ENCODE peak calls at places on chromosome 15, in eight cellular contexts. One of them, this sample, is unnamed.

GRCh38 chr15:80418892-80419537 is 14.8 kb downstream of the ARNT2 start:
- DNase-seq in neural crest cell: peak; percentile 9
- DNase-seq in endodermal cell: peak; percentile 72
- DNase-seq in IMR-90: peak; percentile 72
- DNase-seq in cardiac muscle cell: peak; percentile 72
- DNase-seq in suprapubic skin: no peak
- DNase-seq in WTC11: no peak
- DNase-seq in astrocyte of the spinal cord: peak; percentile 49
- DNase-seq in this sample: peak; percentile 45

GRCh38 chr15:31367021-31367729 is 40.5 kb downstream of the KLF13 start:
- DNase-seq in astrocyte of the spinal cord: no peak
- DNase-seq in cardiac muscle cell: no peak
- DNase-seq in neural crest cell: no peak
- DNase-seq in WTC11: no peak
- DNase-seq in IMR-90: no peak
- DNase-seq in suprapubic skin: peak; percentile 71
- DNase-seq in endodermal cell: no peak
- DNase-seq in this sample: no peak

GRCh38 chr15:70799667-70800450 is 36.5 kb upstream of the UACA start:
- DNase-seq in neural crest cell: no peak
- DNase-seq in IMR-90: peak; percentile 99
- DNase-seq in astrocyte of the spinal cord: peak; percentile 98
- DNase-seq in endodermal cell: peak; percentile 15
- DNase-seq in WTC11: no peak
- DNase-seq in suprapubic skin: no peak
- DNase-seq in cardiac muscle cell: peak; percentile 99
- DNase-seq in this sample: peak; percentile 47

GRCh38 chr15:89999676-90000174 is 1.4 kb upstream of the ZNF710 start:
- DNase-seq in astrocyte of the spinal cord: peak; percentile 18
- DNase-seq in IMR-90: peak; percentile 9
- DNase-seq in neural crest cell: peak; percentile 49
- DNase-seq in suprapubic skin: peak; percentile 67
- DNase-seq in WTC11: peak; percentile 56
- DNase-seq in endodermal cell: peak; percentile 85
- DNase-seq in cardiac muscle cell: peak; percentile 32
- DNase-seq in this sample: no peak

GRCh38 chr15:35481992-35482391 is 64.0 kb downstream of the DPH6 start:
- DNase-seq in neural crest cell: no peak
- DNase-seq in WTC11: no peak
- DNase-seq in suprapubic skin: no peak
- DNase-seq in endodermal cell: peak; percentile 46
- DNase-seq in cardiac muscle cell: peak; percentile 48
- DNase-seq in astrocyte of the spinal cord: peak; percentile 76
- DNase-seq in IMR-90: peak; percentile 79
- DNase-seq in this sample: peak; percentile 17

GRCh38 chr15:52247481-52247880 is 48.1 kb downstream of the MYO5C start:
- DNase-seq in astrocyte of the spinal cord: no peak
- DNase-seq in suprapubic skin: no peak
- DNase-seq in IMR-90: no peak
- DNase-seq in cardiac muscle cell: no peak
- DNase-seq in endodermal cell: no peak
- DNase-seq in neural crest cell: no peak
- DNase-seq in WTC11: no peak
- DNase-seq in this sample: no peak

GRCh38 chr15:78938608-78939488 is 6.0 kb downstream of the CTSH start:
- DNase-seq in endodermal cell: no peak
- DNase-seq in cardiac muscle cell: no peak
- DNase-seq in WTC11: no peak
- DNase-seq in IMR-90: no peak
- DNase-seq in suprapubic skin: no peak
- DNase-seq in neural crest cell: no peak
- DNase-seq in astrocyte of the spinal cord: no peak
- DNase-seq in this sample: no peak

GRCh38 chr15:58380280-58380945 is 51.4 kb upstream of the LIPC start:
- DNase-seq in suprapubic skin: no peak
- DNase-seq in IMR-90: no peak
- DNase-seq in WTC11: no peak
- DNase-seq in endodermal cell: no peak
- DNase-seq in astrocyte of the spinal cord: no peak
- DNase-seq in cardiac muscle cell: peak; percentile 35
- DNase-seq in neural crest cell: no peak
- DNase-seq in this sample: no peak

GRCh38 chr15:80936288-80937078 is 53.1 kb downstream of the MESD start:
- DNase-seq in IMR-90: no peak
- DNase-seq in WTC11: no peak
- DNase-seq in suprapubic skin: no peak
- DNase-seq in cardiac muscle cell: no peak
- DNase-seq in neural crest cell: no peak
- DNase-seq in endodermal cell: no peak
- DNase-seq in astrocyte of the spinal cord: no peak
- DNase-seq in this sample: no peak

GRCh38 chr15:24068102-24068501 is 381.0 kb upstream of the NDN start:
- DNase-seq in IMR-90: no peak
- DNase-seq in cardiac muscle cell: no peak
- DNase-seq in WTC11: no peak
- DNase-seq in suprapubic skin: no peak
- DNase-seq in endodermal cell: no peak
- DNase-seq in neural crest cell: no peak
- DNase-seq in astrocyte of the spinal cord: no peak
- DNase-seq in this sample: no peak

GRCh38 chr15:79988448-79989117 is 17.6 kb upstream of the BCL2A1 start:
- DNase-seq in cardiac muscle cell: no peak
- DNase-seq in astrocyte of the spinal cord: no peak
- DNase-seq in suprapubic skin: no peak
- DNase-seq in WTC11: no peak
- DNase-seq in neural crest cell: no peak
- DNase-seq in endodermal cell: no peak
- DNase-seq in IMR-90: no peak
- DNase-seq in this sample: no peak

GRCh38 chr15:74290645-74291044 is 54.5 kb downstream of the CCDC33 start:
- DNase-seq in IMR-90: no peak
- DNase-seq in endodermal cell: no peak
- DNase-seq in WTC11: no peak
- DNase-seq in cardiac muscle cell: no peak
- DNase-seq in neural crest cell: no peak
- DNase-seq in suprapubic skin: no peak
- DNase-seq in astrocyte of the spinal cord: no peak
- DNase-seq in this sample: no peak

GRCh38 chr15:88391700-88392099 is 75.5 kb downstream of the MRPL46 start:
- DNase-seq in cardiac muscle cell: no peak
- DNase-seq in endodermal cell: no peak
- DNase-seq in suprapubic skin: no peak
- DNase-seq in astrocyte of the spinal cord: no peak
- DNase-seq in IMR-90: no peak
- DNase-seq in neural crest cell: no peak
- DNase-seq in WTC11: no peak
- DNase-seq in this sample: no peak

GRCh38 chr15:22778796-22779195 is 7.6 kb upstream of the NIPA1 start:
- DNase-seq in cardiac muscle cell: peak; percentile 81
- DNase-seq in WTC11: no peak
- DNase-seq in astrocyte of the spinal cord: no peak
- DNase-seq in neural crest cell: no peak
- DNase-seq in endodermal cell: no peak
- DNase-seq in IMR-90: no peak
- DNase-seq in suprapubic skin: no peak
- DNase-seq in this sample: no peak

GRCh38 chr15:54884312-54884711 is 312.4 kb downstream of the RSL24D1 start:
- DNase-seq in suprapubic skin: no peak
- DNase-seq in WTC11: no peak
- DNase-seq in endodermal cell: no peak
- DNase-seq in neural crest cell: no peak
- DNase-seq in IMR-90: no peak
- DNase-seq in astrocyte of the spinal cord: no peak
- DNase-seq in cardiac muscle cell: no peak
- DNase-seq in this sample: no peak

GRCh38 chr15:73476704-73477216 is 33.8 kb downstream of the REC114 start:
- DNase-seq in WTC11: no peak
- DNase-seq in suprapubic skin: no peak
- DNase-seq in endodermal cell: no peak
- DNase-seq in IMR-90: no peak
- DNase-seq in neural crest cell: no peak
- DNase-seq in astrocyte of the spinal cord: no peak
- DNase-seq in cardiac muscle cell: no peak
- DNase-seq in this sample: no peak

GRCh38 chr15:74006774-74007639 is 12.5 kb downstream of the PML start:
- DNase-seq in neural crest cell: no peak
- DNase-seq in suprapubic skin: no peak
- DNase-seq in astrocyte of the spinal cord: no peak
- DNase-seq in cardiac muscle cell: no peak
- DNase-seq in IMR-90: no peak
- DNase-seq in WTC11: no peak
- DNase-seq in endodermal cell: no peak
- DNase-seq in this sample: no peak

GRCh38 chr15:100779331-100780207 is 100.1 kb upstream of the ALDH1A3 start:
- DNase-seq in endodermal cell: peak; percentile 20
- DNase-seq in WTC11: peak; percentile 2
- DNase-seq in neural crest cell: no peak
- DNase-seq in suprapubic skin: no peak
- DNase-seq in cardiac muscle cell: no peak
- DNase-seq in astrocyte of the spinal cord: no peak
- DNase-seq in IMR-90: no peak
- DNase-seq in this sample: no peak

GRCh38 chr15:100094127-100094510 is 247.7 kb downstream of the ADAMTS17 start:
- DNase-seq in neural crest cell: no peak
- DNase-seq in astrocyte of the spinal cord: no peak
- DNase-seq in suprapubic skin: no peak
- DNase-seq in WTC11: no peak
- DNase-seq in endodermal cell: peak; percentile 41
- DNase-seq in cardiac muscle cell: no peak
- DNase-seq in IMR-90: no peak
- DNase-seq in this sample: no peak

DNA sequence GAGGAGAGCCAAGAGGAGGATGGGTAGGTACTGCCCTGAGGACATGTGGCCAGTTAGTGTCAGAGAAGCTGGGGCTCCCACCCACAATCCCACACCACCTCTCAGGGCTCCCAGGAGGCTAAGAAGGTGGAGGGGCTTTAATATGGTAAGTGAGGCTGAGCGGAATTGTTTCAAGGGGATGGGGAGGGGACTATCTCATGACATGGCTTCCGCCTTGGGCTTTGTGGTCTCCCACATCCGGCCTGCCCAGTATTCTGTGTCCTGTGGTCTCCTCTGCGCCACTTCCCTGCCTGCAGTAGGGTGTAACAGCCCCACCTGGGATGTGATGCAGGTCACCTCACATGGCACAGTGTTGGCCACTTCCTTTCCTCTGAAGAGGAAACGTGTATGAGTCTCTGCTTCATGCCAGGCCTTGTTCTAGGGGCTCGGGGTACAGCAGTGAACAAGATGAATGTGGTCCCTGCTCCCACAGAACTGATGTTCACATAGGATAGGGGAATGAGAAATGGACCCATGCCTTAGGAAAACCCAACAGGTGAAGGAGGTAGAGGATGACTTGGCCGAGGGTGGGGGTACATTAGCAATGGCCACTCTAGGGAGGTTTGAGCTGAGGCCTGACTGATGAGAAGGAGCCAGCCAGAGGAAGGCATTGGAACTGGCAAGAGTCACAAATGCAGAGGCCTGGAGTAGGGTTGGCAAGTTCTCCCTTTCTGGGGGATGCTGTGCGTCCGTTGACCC is 3.2 kb downstream of the NEIL1 start:
- DNase-seq in neural crest cell: no peak
- DNase-seq in WTC11: no peak
- DNase-seq in endodermal cell: no peak
- DNase-seq in IMR-90: no peak
- DNase-seq in suprapubic skin: no peak
- DNase-seq in astrocyte of the spinal cord: no peak
- DNase-seq in cardiac muscle cell: no peak
- DNase-seq in this sample: no peak
- TF ChIP-seq CTCF in neural crest cell: no peak
- TF ChIP-seq CTCF in WTC11: no peak
- TF ChIP-seq CTCF in endodermal cell: no peak
- TF ChIP-seq CTCF in IMR-90: no peak
- TF ChIP-seq CTCF in suprapubic skin: no peak
- TF ChIP-seq CTCF in astrocyte of the spinal cord: no peak
- TF ChIP-seq CTCF in cardiac muscle cell: no peak
- TF ChIP-seq CTCF in this sample: no peak

GRCh38 chr15:92595506-92596337 is 59.9 kb downstream of the FAM174B start:
- DNase-seq in suprapubic skin: no peak
- DNase-seq in cardiac muscle cell: no peak
- DNase-seq in astrocyte of the spinal cord: no peak
- DNase-seq in IMR-90: no peak
- DNase-seq in neural crest cell: no peak
- DNase-seq in WTC11: no peak
- DNase-seq in endodermal cell: no peak
- DNase-seq in this sample: no peak
- TF ChIP-seq CTCF in suprapubic skin: no peak
- TF ChIP-seq CTCF in cardiac muscle cell: no peak
- TF ChIP-seq CTCF in astrocyte of the spinal cord: no peak
- TF ChIP-seq CTCF in IMR-90: no peak
- TF ChIP-seq CTCF in neural crest cell: no peak
- TF ChIP-seq CTCF in WTC11: no peak
- TF ChIP-seq CTCF in endodermal cell: no peak
- TF ChIP-seq CTCF in this sample: no peak

DNA sequence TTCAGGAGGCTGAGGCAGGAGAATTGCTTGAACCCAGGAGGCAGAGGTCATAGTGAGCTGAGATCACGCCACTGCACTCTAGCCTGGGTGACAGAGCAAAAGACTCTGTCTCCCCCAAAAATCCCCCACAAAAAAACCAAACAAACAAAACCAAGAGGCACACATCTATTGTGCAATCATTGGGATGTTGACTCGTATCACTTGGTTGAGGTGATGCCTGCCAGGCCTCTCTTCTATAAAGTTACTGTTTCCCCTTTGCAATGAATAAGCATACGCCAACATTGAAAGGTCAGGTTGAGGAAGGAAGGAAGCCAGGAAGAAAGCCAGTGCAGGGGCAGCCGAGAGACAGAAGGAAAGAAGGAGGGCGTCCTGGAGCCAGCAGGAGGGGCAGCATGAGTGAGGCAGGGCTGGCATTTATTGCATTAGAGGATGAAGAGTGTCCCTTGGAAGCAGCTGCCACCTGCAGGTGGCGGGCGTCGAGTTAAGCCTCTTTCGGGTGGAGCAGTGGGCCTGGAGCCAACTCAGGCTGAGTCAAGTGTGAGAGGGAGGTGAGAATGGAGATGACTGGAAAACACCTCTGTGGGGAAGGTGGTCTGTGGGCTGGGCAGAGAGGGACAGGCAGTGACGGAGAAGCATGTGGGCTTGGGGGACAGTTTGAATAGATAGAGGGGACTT is 8.3 kb upstream of the CSPG4 start:
- DNase-seq in IMR-90: no peak
- DNase-seq in neural crest cell: no peak
- DNase-seq in cardiac muscle cell: no peak
- DNase-seq in suprapubic skin: peak; percentile 80
- DNase-seq in WTC11: peak; percentile 54
- DNase-seq in astrocyte of the spinal cord: peak; percentile 39
- DNase-seq in endodermal cell: peak; percentile 90
- DNase-seq in this sample: peak; percentile 93
- TF ChIP-seq CTCF in IMR-90: no peak
- TF ChIP-seq CTCF in neural crest cell: peak; percentile 41
- TF ChIP-seq CTCF in cardiac muscle cell: no peak
- TF ChIP-seq CTCF in suprapubic skin: peak; percentile 46
- TF ChIP-seq CTCF in WTC11: no peak
- TF ChIP-seq CTCF in astrocyte of the spinal cord: peak; percentile 39
- TF ChIP-seq CTCF in endodermal cell: peak; percentile 78
- TF ChIP-seq CTCF in this sample: peak; percentile 78

DNA sequence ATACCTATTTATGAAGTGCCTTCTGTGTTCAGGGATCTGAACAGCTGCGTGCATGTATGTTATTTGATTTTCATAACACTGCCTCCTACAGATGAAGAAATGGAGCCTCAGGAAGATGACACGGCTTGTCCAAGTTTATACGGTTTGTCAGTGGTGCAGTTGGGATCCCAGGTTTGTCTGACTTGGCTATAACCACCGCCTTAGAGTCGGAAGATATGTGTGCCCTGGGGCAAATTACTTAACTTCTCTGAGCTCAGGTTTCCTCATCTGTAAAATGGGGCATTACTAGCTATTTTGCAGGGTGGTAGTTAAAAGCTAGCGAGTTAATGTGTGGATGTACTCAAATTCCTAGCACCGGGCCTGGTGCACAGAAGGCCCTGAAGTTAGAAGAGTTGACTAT is 54.1 kb upstream of the ANP32A start:
- DNase-seq in suprapubic skin: no peak
- DNase-seq in WTC11: no peak
- DNase-seq in astrocyte of the spinal cord: no peak
- DNase-seq in IMR-90: no peak
- DNase-seq in endodermal cell: no peak
- DNase-seq in cardiac muscle cell: no peak
- DNase-seq in neural crest cell: no peak
- DNase-seq in this sample: no peak
- TF ChIP-seq CTCF in suprapubic skin: no peak
- TF ChIP-seq CTCF in WTC11: no peak
- TF ChIP-seq CTCF in astrocyte of the spinal cord: no peak
- TF ChIP-seq CTCF in IMR-90: no peak
- TF ChIP-seq CTCF in endodermal cell: peak; percentile 16
- TF ChIP-seq CTCF in cardiac muscle cell: no peak
- TF ChIP-seq CTCF in neural crest cell: no peak
- TF ChIP-seq CTCF in this sample: no peak

This sample was measured in Calu3.